ENCODE peak calls at places on chromosomes 6 and 20, in ten cellular contexts. I is BJ, C is keratinocyte, Z is endothelial cell, V is breast epithelium, U is hepatocyte, X is OCI-LY7, F is gastrocnemius medialis, M is astrocyte, E is heart right ventricle. G is an unnamed sample.
A peak's percentile ranks its signal among the peaks of the same experiment; 100 is the strongest.

GRCh38 chr20:53463101-53463972 is 130.3 kb downstream of the ZNF217 start:
- DNase-seq in M (no peak), I (no peak), C (no peak), V (no peak), X (no peak), Z (no peak), F (no peak), E (no peak), U (no peak), G (no peak)

GRCh38 chr6:42046491-42047219 is 3.7 kb upstream of the TAF8 start:
- DNase-seq in V (no peak), I (no peak), E (no peak), X (peak; percentile 21), Z (no peak), C (no peak), F (no peak), M (peak; percentile 44), U (peak; percentile 37), G (no peak)

GRCh38 chr20:35369804-35370203 is 42.0 kb downstream of the UQCC1 start:
- DNase-seq in C (no peak), M (peak; percentile 94), X (no peak), Z (no peak), U (no peak), I (peak; percentile 26), F (no peak), V (no peak), E (no peak), G (no peak)

GRCh38 chr6:854405-855073 is 161.6 kb upstream of the EXOC2 start:
- DNase-seq in I (peak; percentile 13), V (no peak), X (no peak), M (no peak), U (peak; percentile 50), C (no peak), Z (no peak), E (no peak), F (no peak), G (no peak)

GRCh38 chr6:42441059-42441471 is 10.7 kb downstream of the TRERF1 start:
- DNase-seq in F (no peak), C (no peak), I (no peak), M (peak; percentile 34), V (no peak), X (no peak), U (peak; percentile 67), E (no peak), Z (no peak), G (no peak)

GRCh38 chr6:141421378-141421777 is 711.3 kb upstream of the GJE1 start:
- DNase-seq in C (peak; percentile 63), U (no peak), Z (no peak), M (peak; percentile 86), E (no peak), F (peak; percentile 37), I (peak; percentile 69), X (no peak), V (no peak), G (no peak)

GRCh38 chr6:6843057-6843627 is 254.6 kb downstream of the LY86 start:
- DNase-seq in M (peak; percentile 22), I (no peak), F (no peak), V (no peak), Z (no peak), C (no peak), X (no peak), E (no peak), U (peak; percentile 70), G (no peak)

GRCh38 chr6:8688823-8689222 is 253.5 kb upstream of the SLC35B3 start:
- DNase-seq in E (no peak), Z (no peak), I (no peak), F (no peak), V (no peak), U (no peak), M (no peak), X (no peak), C (no peak), G (no peak)

GRCh38 chr6:18226451-18226850 is 37.9 kb downstream of the DEK start:
- DNase-seq in F (no peak), V (peak; percentile 69), M (peak; percentile 89), X (no peak), C (no peak), Z (no peak), E (no peak), I (peak; percentile 80), U (no peak), G (no peak)

GRCh38 chr6:79756496-79756895 is 125.4 kb downstream of the SH3BGRL2 start:
- DNase-seq in C (no peak), X (no peak), V (no peak), F (no peak), M (no peak), Z (no peak), E (no peak), I (peak; percentile 22), U (no peak), G (no peak)

GRCh38 chr20:13857961-13858360 is 73.1 kb downstream of the NDUFAF5 start:
- DNase-seq in E (no peak), Z (no peak), V (no peak), X (no peak), C (no peak), M (no peak), U (no peak), I (no peak), F (no peak), G (no peak)

GRCh38 chr6:52573295-52573694 is 3.6 kb downstream of the TRAM2 start:
- DNase-seq in V (no peak), X (no peak), Z (no peak), C (no peak), E (no peak), M (no peak), F (no peak), I (no peak), U (no peak), G (no peak)

GRCh38 chr20:19944772-19945459 is 72.2 kb upstream of the NAA20 start:
- DNase-seq in I (no peak), E (no peak), C (no peak), U (no peak), Z (no peak), F (no peak), X (no peak), M (peak; percentile 85), V (no peak), G (no peak)

DNA sequence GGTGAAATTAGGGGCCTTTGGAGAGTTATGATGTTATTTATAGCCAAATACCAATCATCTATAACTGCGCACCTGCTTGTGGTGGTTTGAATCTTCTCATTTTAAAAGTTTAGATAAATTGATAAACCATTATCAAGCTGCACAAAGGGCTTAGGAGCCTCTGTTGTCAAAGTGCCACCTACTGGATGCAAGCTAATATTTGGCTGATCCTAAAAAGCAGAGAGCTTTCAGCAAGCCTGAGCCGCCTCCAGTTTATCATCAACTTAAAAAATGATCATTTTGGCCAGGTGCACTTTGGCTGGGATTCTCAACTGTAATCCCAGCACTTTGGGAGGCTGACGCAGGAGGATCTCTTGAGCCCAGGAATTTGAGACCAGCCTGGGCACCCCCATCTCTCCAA is 58.5 kb upstream of the ATXN1 start:
- DNase-seq in Z (no peak), F (no peak), M (no peak), C (no peak), V (no peak), I (no peak), E (no peak), X (no peak), U (no peak), G (no peak)
- TF ChIP-seq CTCF in Z (no peak), F (no peak), M (no peak), C (peak; percentile 48), V (no peak), I (peak; percentile 38), E (peak; percentile 30), X (peak; percentile 30), U (no peak), G (no peak)

DNA sequence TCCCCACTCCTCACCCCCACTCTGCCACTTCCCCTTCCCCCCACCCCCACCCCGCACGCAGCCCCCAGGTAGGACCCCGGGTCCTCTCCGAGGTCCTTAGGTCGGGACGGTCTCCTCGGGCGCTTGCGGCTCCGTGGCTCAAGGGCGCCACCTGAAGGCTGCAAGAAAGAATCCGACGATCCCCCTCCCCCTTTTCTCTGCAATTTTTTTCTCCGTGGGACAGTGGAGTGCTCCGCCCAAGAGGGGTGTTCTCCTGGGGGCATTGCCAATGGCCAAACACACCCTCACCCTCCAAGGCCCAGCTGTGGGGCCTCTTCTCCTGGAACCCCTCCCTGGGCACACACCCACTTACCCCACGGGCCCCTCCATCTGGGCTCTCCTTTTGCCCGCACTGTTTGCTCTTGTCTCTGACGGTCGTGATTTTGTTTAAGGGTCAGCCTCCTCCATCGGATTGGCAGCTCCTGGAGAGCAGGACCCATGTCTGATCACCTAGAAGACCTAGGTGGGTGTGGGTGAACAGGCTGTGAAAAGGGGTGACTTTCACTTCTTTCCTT is 1.1 kb upstream of the TMEM74B start:
- DNase-seq in E (peak; percentile 48), U (peak; percentile 80), V (no peak), C (no peak), X (peak; percentile 45), F (no peak), I (no peak), Z (peak; percentile 80), M (peak; percentile 4), G (no peak)
- TF ChIP-seq CTCF in E (peak; percentile 63), U (peak; percentile 62), V (peak; percentile 14), C (peak; percentile 63), X (peak; percentile 66), F (peak; percentile 49), I (peak; percentile 69), Z (peak; percentile 67), M (peak; percentile 16), G (no peak)

DNA sequence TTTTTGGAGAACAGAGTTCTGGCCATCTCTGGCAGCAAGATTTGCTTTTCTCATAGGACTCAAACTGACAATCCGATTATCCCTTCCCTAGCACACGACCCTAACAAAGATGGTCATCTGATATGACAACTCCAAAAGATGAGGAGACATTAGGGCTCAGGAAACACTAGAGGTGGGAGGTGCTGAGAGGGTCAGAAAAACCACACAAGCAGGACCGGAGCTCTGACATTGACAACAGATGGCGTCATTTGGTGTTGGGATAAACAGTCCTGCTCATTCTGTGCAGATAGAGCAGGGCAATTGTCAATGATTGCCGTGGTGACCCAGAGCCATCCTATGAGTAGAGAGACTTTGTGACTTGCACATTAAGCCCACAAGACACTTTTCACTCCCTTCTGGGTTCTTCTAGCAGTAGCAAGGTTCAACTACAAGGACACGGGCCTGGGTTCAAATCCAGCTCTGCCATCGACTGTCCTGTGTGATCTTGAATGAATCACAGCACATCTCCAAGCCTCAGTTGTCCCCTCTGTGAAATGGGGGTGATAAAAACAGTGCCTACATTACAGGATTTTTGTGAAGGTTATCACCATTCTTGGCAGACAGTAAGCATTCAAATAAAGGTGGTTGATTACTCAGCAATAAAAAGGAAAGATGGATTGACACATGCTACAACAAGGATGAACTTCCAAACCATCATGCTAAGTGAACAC is 6.4 kb upstream of the TGM2 start:
- DNase-seq in M (no peak), I (no peak), F (no peak), X (no peak), U (no peak), E (no peak), Z (no peak), V (no peak), C (no peak), G (no peak)
- TF ChIP-seq CTCF in M (no peak), I (no peak), F (no peak), X (no peak), U (no peak), E (no peak), Z (no peak), V (no peak), C (no peak), G (no peak)

DNA sequence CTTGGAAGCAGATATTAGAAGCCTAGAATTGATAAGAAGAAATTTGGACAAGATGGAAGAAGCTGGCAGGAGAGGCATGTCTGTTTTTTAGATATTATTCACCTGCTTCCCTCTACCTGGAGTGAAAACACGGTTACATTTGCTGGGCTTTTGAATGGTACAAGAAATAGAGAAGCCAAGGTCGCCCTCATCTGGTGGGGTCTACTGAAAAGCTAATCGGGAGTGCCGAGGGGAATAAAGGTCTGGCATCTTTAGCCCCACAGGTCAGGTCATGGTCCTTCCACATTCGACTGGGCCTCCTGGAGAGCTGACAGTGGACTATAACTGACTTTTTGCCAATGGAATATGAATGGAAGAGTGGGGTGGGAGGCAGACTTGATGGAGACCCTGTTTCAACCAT is 4.6 kb upstream of the C2 start:
- DNase-seq in V (no peak), U (no peak), M (no peak), F (no peak), C (no peak), E (no peak), Z (no peak), X (peak; percentile 59), I (no peak), G (no peak)
- TF ChIP-seq CTCF in V (no peak), U (peak; percentile 13), M (no peak), F (no peak), C (peak; percentile 35), E (peak; percentile 24), Z (no peak), X (peak; percentile 76), I (no peak), G (no peak)

G was measured in activated B cell treated with CpG ODN at 0.5 μM for 24 hours.